ENCODE peak calls at places on chromosome 18, in eight cellular contexts. W is fibroblast of lung; D is AG04449; P is BE2C; F is fibroblast of pulmonary artery; J is CD8-positive, alpha-beta T cell; R is lower lobe of right lung; B is NB4. S is an unnamed sample.

GRCh38 chr18:55234366-55235093 is 275.3 kb upstream of the CCDC68 start:
- DNase-seq in D (peak), W (peak), J (peak), P (peak), F (peak), B (peak), R (peak), S (peak)

GRCh38 chr18:907171-907879 is 2.7 kb downstream of the ADCYAP1 start:
- DNase-seq in D (no peak), R (peak), B (no peak), J (no peak), P (peak), W (no peak), F (no peak), S (no peak)

GRCh38 chr18:48197819-48198218 is 211.4 kb downstream of the ZBTB7C start:
- DNase-seq in R (no peak), P (no peak), F (peak), B (no peak), W (no peak), J (no peak), D (no peak), S (peak)

GRCh38 chr18:63162271-63163014 is 157.1 kb downstream of the BCL2 start:
- DNase-seq in R (peak), D (peak), P (no peak), W (peak), F (peak), J (peak), B (peak), S (peak)

GRCh38 chr18:51350081-51350480 is 152.6 kb upstream of the MEX3C start:
- DNase-seq in B (no peak), W (no peak), P (no peak), J (no peak), D (no peak), F (no peak), R (no peak), S (no peak)

GRCh38 chr18:79983253-79983652 is 5.1 kb downstream of the TXNL4A start:
- DNase-seq in R (no peak), P (no peak), W (no peak), J (no peak), F (no peak), B (no peak), D (no peak), S (no peak)

GRCh38 chr18:41354151-41354550 is 600.9 kb upstream of the PIK3C3 start:
- DNase-seq in B (no peak), P (no peak), W (no peak), J (no peak), D (no peak), F (no peak), R (no peak), S (no peak)

GRCh38 chr18:12038082-12038660 is 55.5 kb upstream of the ANKRD62 start:
- DNase-seq in B (no peak), R (no peak), W (peak), F (peak), J (peak), D (no peak), P (no peak), S (peak)

GRCh38 chr18:74310411-74310810 is 5.2 kb upstream of the C18orf63 start:
- DNase-seq in B (peak), J (no peak), P (no peak), D (no peak), F (peak), W (peak), R (no peak), S (peak)

GRCh38 chr18:7789853-7790552 is 222.9 kb downstream of the PTPRM start:
- DNase-seq in B (peak), R (no peak), J (no peak), W (peak), D (no peak), P (no peak), F (peak), S (peak)

GRCh38 chr18:62878305-62878704 is 163.0 kb downstream of the PHLPP1 start:
- DNase-seq in F (no peak), P (no peak), D (no peak), W (no peak), J (no peak), R (no peak), B (no peak), S (peak)

GRCh38 chr18:57446322-57446721 is 11.1 kb downstream of the ONECUT2 start:
- DNase-seq in R (no peak), J (no peak), F (peak), D (no peak), B (peak), P (peak), W (no peak), S (peak)

GRCh38 chr18:53757346-53757745 is 467.1 kb downstream of the MBD2 start:
- DNase-seq in D (no peak), P (no peak), J (no peak), B (no peak), W (peak), R (no peak), F (no peak), S (peak)

GRCh38 chr18:34834897-34835296 is 124.8 kb downstream of the DTNA start:
- DNase-seq in P (no peak), F (peak), W (peak), R (no peak), B (no peak), D (peak), J (no peak), S (peak)

GRCh38 chr18:75169411-75169810 is 39.5 kb downstream of the PTGR3 start:
- DNase-seq in D (no peak), P (no peak), B (no peak), J (no peak), R (no peak), F (no peak), W (no peak), S (no peak)

GRCh38 chr18:23422751-23423418 is 30.2 kb upstream of the RIOK3 start:
- DNase-seq in J (no peak), B (peak), R (peak), W (peak), P (peak), D (no peak), F (peak), S (peak)

GRCh38 chr18:79305976-79306375 is 89.8 kb upstream of the NFATC1 start:
- DNase-seq in B (no peak), J (no peak), D (no peak), F (no peak), P (no peak), W (no peak), R (no peak), S (no peak)

GRCh38 chr18:8260847-8261246 is 348.4 kb upstream of the RAB12 start:
- DNase-seq in F (no peak), B (no peak), R (no peak), D (no peak), W (peak), J (no peak), P (no peak), S (no peak)

GRCh38 chr18:56124186-56124585 is 514.2 kb downstream of the TXNL1 start:
- DNase-seq in R (no peak), F (peak), W (peak), D (peak), J (no peak), B (no peak), P (no peak), S (peak)

GRCh38 chr18:48902023-48902855 is 48.5 kb downstream of the SMAD7 start:
- DNase-seq in R (peak), J (no peak), P (peak), W (peak), D (peak), F (peak), B (no peak), S (peak)

GRCh38 chr18:21682276-21683051 is 22.1 kb downstream of the ABHD3 start:
- DNase-seq in F (peak), B (peak), W (peak), P (no peak), R (no peak), D (peak), J (no peak), S (peak)

GRCh38 chr18:79405019-79405780 is 9.5 kb downstream of the NFATC1 start:
- DNase-seq in P (no peak), J (peak), R (peak), D (no peak), B (no peak), F (no peak), W (no peak), S (no peak)

GRCh38 chr18:11989966-11990380 is 8.7 kb downstream of the IMPA2 start:
- DNase-seq in D (no peak), B (no peak), W (no peak), F (no peak), R (no peak), P (no peak), J (no peak), S (no peak)

GRCh38 chr18:54702687-54703086 is 111.6 kb downstream of the DYNAP start:
- DNase-seq in R (no peak), W (no peak), P (no peak), B (no peak), J (no peak), D (no peak), F (no peak), S (peak)

GRCh38 chr18:50038448-50038847 is 156.5 kb downstream of the MYO5B start:
- DNase-seq in F (peak), B (peak), P (no peak), R (no peak), W (no peak), D (no peak), J (no peak), S (no peak)

GRCh38 chr18:59861009-59861408 is 38.8 kb upstream of the PMAIP1 start:
- DNase-seq in B (no peak), D (no peak), P (no peak), F (peak), R (no peak), W (peak), J (no peak), S (peak)

GRCh38 chr18:61216086-61216485 is 117.1 kb upstream of the CDH20 start:
- DNase-seq in J (no peak), B (no peak), F (no peak), D (no peak), P (no peak), W (no peak), R (no peak), S (no peak)

GRCh38 chr18:31497711-31498449 is at the start of gene DSG2:
- DNase-seq in D (no peak), F (peak), W (peak), P (peak), R (peak), B (peak), J (no peak), S (peak)
- TF ChIP-seq CTCF in D (no peak), F (no peak), W (no peak), P (no peak), R (no peak), B (no peak), J (no peak), S (no peak)

GRCh38 chr18:10926565-10927194 is 222.7 kb downstream of the PIEZO2 start:
- DNase-seq in P (no peak), R (no peak), D (no peak), W (peak), B (peak), F (peak), J (no peak), S (peak)
- H3K4me3 ChIP-seq in P (no peak), R (no peak), D (no peak), W (peak), B (no peak), F (peak), J (no peak), S (peak)

GRCh38 chr18:5073026-5073944 is 123.8 kb downstream of the AKAIN1 start:
- DNase-seq in F (peak), R (no peak), P (peak), D (no peak), B (peak), J (no peak), W (peak), S (peak)
- TF ChIP-seq CTCF in F (peak), R (peak), P (peak), D (peak), B (peak), J (peak), W (no peak), S (peak)

DNA sequence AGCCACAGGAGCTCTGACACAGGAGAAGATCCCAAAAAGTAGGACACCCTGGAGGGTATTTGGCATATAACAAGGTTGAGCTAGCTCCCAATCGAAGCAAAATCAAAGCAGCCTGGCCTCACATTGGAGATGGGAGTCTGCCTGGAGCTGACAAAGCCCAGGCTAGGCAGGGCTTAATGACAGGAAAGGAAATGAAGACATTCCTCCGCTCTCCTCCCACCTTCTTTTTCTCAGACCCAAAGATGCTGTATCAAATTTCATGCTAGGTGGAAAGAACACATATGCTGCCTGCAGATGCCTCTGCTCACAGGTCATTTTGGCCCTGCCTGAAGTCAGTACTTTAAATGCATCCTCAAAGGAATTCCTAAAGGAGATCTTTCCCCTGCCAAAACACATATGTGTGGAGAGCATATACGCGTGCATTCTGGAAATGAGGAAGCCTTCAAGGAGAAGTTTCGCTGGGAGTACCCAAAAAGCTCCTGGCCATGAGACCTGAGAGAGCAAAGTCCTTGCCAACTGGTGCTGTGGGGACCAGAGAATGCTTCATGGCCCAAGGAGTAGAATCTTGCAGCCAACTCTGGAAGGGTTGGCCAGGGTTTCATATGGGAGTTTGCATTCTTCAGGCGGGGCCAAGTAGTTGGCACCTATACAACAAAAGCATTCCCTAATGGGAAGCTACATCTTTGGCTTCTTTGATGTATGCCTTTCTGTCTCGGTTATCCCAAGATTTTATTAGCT is 88.0 kb downstream of the AQP4 start:
- DNase-seq in R (no peak), J (no peak), D (no peak), B (no peak), P (no peak), W (peak), F (peak), S (no peak)
- H3K4me3 ChIP-seq in R (no peak), J (no peak), D (no peak), B (no peak), P (no peak), W (no peak), F (no peak), S (no peak)

GRCh38 chr18:3261393-3262233 is at the start of gene MYL12B:
- DNase-seq in J (peak), R (peak), W (peak), D (no peak), B (peak), P (peak), F (peak), S (peak)
- TF ChIP-seq CTCF in J (no peak), R (no peak), W (no peak), D (no peak), B (no peak), P (no peak), F (no peak), S (no peak)